ENCODE peak calls at places on chromosomes 6 and 20, in eight cellular contexts. V, L, U, Z, D, Q, X and N are unnamed samples.

GRCh38 chr6:56947931-56948330 is 7.0 kb upstream of the BEND6 start:
- DNase-seq in V (no peak), L (no peak), U (no peak), Z (no peak), D (no peak), Q (no peak), X (no peak), N (no peak)

GRCh38 chr6:10316327-10316726 is 98.5 kb downstream of the TFAP2A start:
- DNase-seq in V (no peak), L (no peak), U (no peak), Z (peak), D (no peak), Q (no peak), X (no peak), N (peak)

GRCh38 chr6:31829633-31830492 is 2.3 kb downstream of the HSPA1B start:
- DNase-seq in V (no peak), L (no peak), U (peak), Z (peak), D (peak), Q (peak), X (no peak), N (no peak)

GRCh38 chr6:16730720-16731502 is 30.3 kb downstream of the ATXN1 start:
- DNase-seq in V (no peak), L (no peak), U (no peak), Z (no peak), D (no peak), Q (no peak), X (no peak), N (no peak)

GRCh38 chr6:10559492-10560150 is 38.5 kb downstream of the GCNT2 start:
- DNase-seq in V (no peak), L (no peak), U (no peak), Z (no peak), D (no peak), Q (no peak), X (no peak), N (no peak)

GRCh38 chr6:144544266-144544830 is 259.2 kb downstream of the UTRN start:
- DNase-seq in V (no peak), L (no peak), U (no peak), Z (no peak), D (no peak), Q (no peak), X (no peak), N (no peak)

GRCh38 chr20:36474563-36474962 is 66.8 kb upstream of the MYL9 start:
- DNase-seq in V (no peak), L (no peak), U (no peak), Z (no peak), D (no peak), Q (no peak), X (no peak), N (no peak)

GRCh38 chr6:33991610-33992009 is 154.3 kb downstream of the GRM4 start:
- DNase-seq in V (no peak), L (no peak), U (no peak), Z (no peak), D (no peak), Q (no peak), X (no peak), N (no peak)

GRCh38 chr20:38870733-38871559 is 55.3 kb upstream of the FAM83D start:
- DNase-seq in V (no peak), L (peak), U (no peak), Z (no peak), D (no peak), Q (no peak), X (no peak), N (no peak)

GRCh38 chr6:55016261-55016660 is 158.1 kb upstream of the HCRTR2 start:
- DNase-seq in V (no peak), L (no peak), U (no peak), Z (no peak), D (no peak), Q (no peak), X (no peak), N (no peak)

GRCh38 chr20:49896204-49896603 is 19.1 kb downstream of the SPATA2 start:
- DNase-seq in V (no peak), L (no peak), U (no peak), Z (no peak), D (no peak), Q (no peak), X (no peak), N (no peak)

GRCh38 chr6:10221186-10221585 is 193.7 kb downstream of the TFAP2A start:
- DNase-seq in V (no peak), L (no peak), U (no peak), Z (no peak), D (no peak), Q (no peak), X (no peak), N (no peak)